ENCODE peak calls at places on chromosomes 3 and 15, in nine cellular contexts. V is HAP-1, S is psoas muscle, A is iPS DF 6.9, D is RWPE2, G is heart left ventricle, E is BE2C, M is mammary epithelial cell, F is neural progenitor cell. O is an unnamed sample.

GRCh38 chr3:112013058-112013783 is 14.5 kb downstream of the TAGLN3 start:
- DNase-seq in V (peak; percentile 60), S (peak; percentile 79), A (no peak), D (no peak), G (peak; percentile 60), E (peak; percentile 59), M (peak; percentile 62), F (peak; percentile 80), O (no peak)

GRCh38 chr3:128167973-128168674 is 14.8 kb downstream of the EEFSEC start:
- DNase-seq in V (no peak), S (no peak), A (no peak), D (no peak), G (no peak), E (no peak), M (no peak), F (peak; percentile 42), O (no peak)

GRCh38 chr3:59446775-59447465 is 397.1 kb upstream of the CFAP20DC start:
- DNase-seq in V (no peak), S (no peak), A (no peak), D (no peak), G (no peak), E (peak; percentile 23), M (no peak), F (peak; percentile 29), O (no peak)

GRCh38 chr3:195815169-195815771 is 3.5 kb upstream of the MUC4 start:
- DNase-seq in V (no peak), S (no peak), A (no peak), D (peak; percentile 47), G (no peak), E (no peak), M (peak; percentile 30), F (peak; percentile 9), O (no peak)

GRCh38 chr3:161854232-161854771 is 357.7 kb downstream of the OTOL1 start:
- DNase-seq in V (no peak), S (no peak), A (peak; percentile 29), D (peak; percentile 92), G (no peak), E (peak; percentile 57), M (peak; percentile 78), F (peak; percentile 33), O (peak; percentile 3)

GRCh38 chr3:160225181-160226025 is at the start of gene C3orf80:
- DNase-seq in V (peak; percentile 51), S (peak; percentile 62), A (no peak), D (peak; percentile 52), G (peak; percentile 32), E (peak; percentile 83), M (peak; percentile 35), F (peak; percentile 85), O (no peak)

GRCh38 chr3:128273841-128274573 is 120.7 kb downstream of the EEFSEC start:
- DNase-seq in V (no peak), S (no peak), A (no peak), D (no peak), G (no peak), E (no peak), M (no peak), F (no peak), O (no peak)

GRCh38 chr15:71526061-71526460 is 284.3 kb upstream of the NR2E3 start:
- DNase-seq in V (no peak), S (no peak), A (no peak), D (no peak), G (no peak), E (no peak), M (no peak), F (peak; percentile 16), O (peak; percentile 11)

GRCh38 chr3:185361920-185362319 is 1.0 kb upstream of the MAP3K13 start:
- DNase-seq in V (no peak), S (no peak), A (no peak), D (no peak), G (no peak), E (no peak), M (peak; percentile 74), F (no peak), O (no peak)

GRCh38 chr15:91921821-91922198 is 68.3 kb downstream of the SLCO3A1 start:
- DNase-seq in V (no peak), S (no peak), A (no peak), D (no peak), G (no peak), E (no peak), M (no peak), F (no peak), O (no peak)

GRCh38 chr3:135458539-135458938 is 507.0 kb upstream of the PPP2R3A start:
- DNase-seq in V (no peak), S (no peak), A (no peak), D (no peak), G (no peak), E (no peak), M (no peak), F (no peak), O (no peak)

DNA sequence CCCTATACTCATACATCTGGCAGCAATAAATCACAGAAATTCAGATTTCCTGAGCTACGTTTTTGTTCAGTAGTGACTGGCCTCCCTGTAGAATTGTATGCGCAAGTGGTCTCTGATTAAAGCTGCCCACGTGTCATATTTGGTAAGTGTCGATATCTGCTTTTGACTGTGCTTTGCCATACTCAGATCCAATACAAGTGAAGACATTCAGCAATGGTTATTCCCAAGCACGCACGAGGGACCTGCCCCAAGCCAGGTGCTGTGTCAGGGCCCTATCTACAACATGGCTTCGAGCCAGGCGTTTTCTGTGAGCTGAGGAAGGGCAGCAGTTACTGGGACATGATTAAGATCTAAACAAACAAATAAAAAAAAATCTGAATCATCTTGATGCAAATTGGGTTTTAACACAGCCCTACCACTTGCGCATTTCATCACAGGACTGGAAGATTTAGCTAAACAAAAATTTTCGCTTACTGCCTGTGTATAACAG is 47.2 kb upstream of the ICE2 start:
- DNase-seq in V (peak; percentile 38), S (peak; percentile 62), A (no peak), D (peak; percentile 92), G (no peak), E (peak; percentile 55), M (no peak), F (no peak), O (no peak)
- H3K4me3 ChIP-seq in V (no peak overlapping the region), S (no peak overlapping the region), A (no peak overlapping the region), D (no peak overlapping the region), G (no peak overlapping the region), E (no peak overlapping the region), M (no peak overlapping the region), F (no peak overlapping the region), O (no peak overlapping the region)

DNA sequence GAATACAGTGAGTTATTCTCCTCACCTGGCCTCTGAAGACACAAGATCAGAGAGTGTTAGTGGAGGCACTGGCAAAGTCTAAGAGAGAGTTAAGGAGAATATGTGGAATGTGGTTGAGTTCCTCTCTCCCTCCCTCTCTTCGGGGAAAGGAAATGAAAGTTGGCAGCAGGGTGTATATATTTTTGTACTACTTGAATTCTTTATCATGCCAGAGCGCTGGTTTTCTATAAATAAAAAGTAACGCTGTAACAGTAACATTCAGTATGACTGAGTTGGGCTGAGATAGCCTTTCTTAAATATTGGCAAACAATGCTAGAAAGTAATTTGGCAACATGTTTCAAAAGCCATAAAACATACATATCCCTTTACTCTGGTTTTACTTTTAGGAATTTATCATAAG is 77.5 kb upstream of the TNFAIP8L3 start:
- DNase-seq in V (no peak), S (no peak), A (no peak), D (no peak), G (no peak), E (no peak), M (no peak), F (no peak), O (no peak)
- H3K4me3 ChIP-seq in V (no peak overlapping the region), S (no peak overlapping the region), A (no peak overlapping the region), D (no peak overlapping the region), G (no peak overlapping the region), E (no peak overlapping the region), M (no peak overlapping the region), F (no peak overlapping the region), O (no peak overlapping the region)

GRCh38 chr3:42904076-42904475 is 1.9 kb upstream of the ZNF662 start:
- DNase-seq in V (no peak), S (no peak), A (no peak), D (no peak), G (no peak), E (no peak), M (no peak), F (no peak), O (no peak)

GRCh38 chr3:42908675-42909074 is 2.7 kb downstream of the ZNF662 start:
- DNase-seq in V (no peak), S (no peak), A (no peak), D (no peak), G (no peak), E (no peak), M (no peak), F (no peak), O (no peak)

GRCh38 chr3:42905740-42906084 is 230 bp upstream of the ZNF662 start:
- DNase-seq in V (no peak), S (no peak), A (no peak), D (peak; percentile 55), G (no peak), E (no peak), M (no peak), F (no peak), O (no peak)

GRCh38 chr3:42906905-42907183 is 902 bp downstream of the ZNF662 start:
- DNase-seq in V (no peak), S (no peak), A (no peak), D (no peak), G (no peak), E (no peak), M (no peak), F (peak; percentile 61), O (no peak)

GRCh38 chr3:42906085-42906904 is at the start of gene ZNF662:
- DNase-seq in V (no peak), S (peak; percentile 78), A (no peak), D (no peak), G (peak; percentile 60), E (no peak), M (no peak), F (no peak), O (no peak)
- H3K4me3 ChIP-seq in V (no peak within 1 kb of the TSS), S (peak within 1 kb of the TSS; percentile 85), A (no peak within 1 kb of the TSS), D (peak within 1 kb of the TSS; percentile 34), G (peak within 1 kb of the TSS; percentile 65), E (no peak within 1 kb of the TSS), M (no peak within 1 kb of the TSS), F (no peak within 1 kb of the TSS), O (peak within 1 kb of the TSS; percentile 47)

GRCh38 chr15:40104865-40105516 is 3.7 kb downstream of the BMF start:
- DNase-seq in V (peak; percentile 89), S (peak; percentile 95), A (peak; percentile 84), D (peak; percentile 93), G (peak; percentile 91), E (peak; percentile 95), M (peak; percentile 71), F (peak; percentile 94), O (peak; percentile 52)
- H3K4me3 ChIP-seq in V (no peak overlapping the region), S (peak overlapping the region; percentile 39), A (no peak overlapping the region), D (no peak overlapping the region), G (no peak overlapping the region), E (no peak overlapping the region), M (no peak overlapping the region), F (no peak overlapping the region), O (no peak overlapping the region)

GRCh38 chr3:8637348-8637747 is 7.2 kb downstream of the SSUH2 start:
- DNase-seq in V (no peak), S (no peak), A (no peak), D (peak; percentile 1), G (no peak), E (no peak), M (no peak), F (no peak), O (no peak)
- H3K4me3 ChIP-seq in V (no peak overlapping the region), S (no peak overlapping the region), A (no peak overlapping the region), D (no peak overlapping the region), G (no peak overlapping the region), E (no peak overlapping the region), M (no peak overlapping the region), F (no peak overlapping the region), O (no peak overlapping the region)

GRCh38 chr15:100942656-100943055 is 23.5 kb downstream of the LRRK1 start:
- DNase-seq in V (no peak), S (no peak), A (no peak), D (no peak), G (no peak), E (no peak), M (no peak), F (no peak), O (no peak)
- H3K4me3 ChIP-seq in V (no peak overlapping the region), S (no peak overlapping the region), A (no peak overlapping the region), D (no peak overlapping the region), G (no peak overlapping the region), E (no peak overlapping the region), M (no peak overlapping the region), F (no peak overlapping the region), O (no peak overlapping the region)

O was measured in BJ.